ENCODE peak calls at places on chromosomes 12 and 14, in six cellular contexts. One of them, this sample, is unnamed.

GRCh38 chr14:69928111-69928523 is 48.9 kb downstream of the SMOC1 start:
- DNase-seq in occipital lobe: no peak
- DNase-seq in NCI-H1092: no peak
- DNase-seq in T-helper 9 cell: no peak
- DNase-seq in SHP77: no peak
- DNase-seq in HEK293T: no peak
- DNase-seq in this sample: no peak

GRCh38 chr12:2198088-2198501 is 145.3 kb downstream of the CACNA1C start:
- DNase-seq in occipital lobe: peak; percentile 45
- DNase-seq in NCI-H1092: no peak
- DNase-seq in T-helper 9 cell: no peak
- DNase-seq in SHP77: no peak
- DNase-seq in HEK293T: peak; percentile 13
- DNase-seq in this sample: no peak

GRCh38 chr14:56487761-56488160 is 91.8 kb upstream of the TMEM260 start:
- DNase-seq in occipital lobe: no peak
- DNase-seq in NCI-H1092: no peak
- DNase-seq in T-helper 9 cell: no peak
- DNase-seq in SHP77: no peak
- DNase-seq in HEK293T: no peak
- DNase-seq in this sample: no peak

GRCh38 chr14:99968156-99968920 is 96.9 kb upstream of the EVL start:
- DNase-seq in occipital lobe: no peak
- DNase-seq in NCI-H1092: no peak
- DNase-seq in T-helper 9 cell: no peak
- DNase-seq in SHP77: no peak
- DNase-seq in HEK293T: no peak
- DNase-seq in this sample: peak; percentile 29

GRCh38 chr12:56010112-56010570 is 10.7 kb upstream of the IKZF4 start:
- DNase-seq in occipital lobe: no peak
- DNase-seq in NCI-H1092: no peak
- DNase-seq in T-helper 9 cell: no peak
- DNase-seq in SHP77: no peak
- DNase-seq in HEK293T: no peak
- DNase-seq in this sample: no peak

GRCh38 chr12:62294378-62294777 is 34.2 kb downstream of the USP15 start:
- DNase-seq in occipital lobe: no peak
- DNase-seq in NCI-H1092: no peak
- DNase-seq in T-helper 9 cell: no peak
- DNase-seq in SHP77: no peak
- DNase-seq in HEK293T: no peak
- DNase-seq in this sample: no peak

GRCh38 chr12:92908108-92908507 is 21.0 kb downstream of the EEA1 start:
- DNase-seq in occipital lobe: no peak
- DNase-seq in NCI-H1092: no peak
- DNase-seq in T-helper 9 cell: no peak
- DNase-seq in SHP77: no peak
- DNase-seq in HEK293T: no peak
- DNase-seq in this sample: no peak

GRCh38 chr12:29088611-29089219 is 60.4 kb upstream of the FAR2 start:
- DNase-seq in occipital lobe: no peak
- DNase-seq in NCI-H1092: no peak
- DNase-seq in T-helper 9 cell: no peak
- DNase-seq in SHP77: no peak
- DNase-seq in HEK293T: peak; percentile 12
- DNase-seq in this sample: no peak

GRCh38 chr12:77689510-77690086 is 141.1 kb upstream of the NAV3 start:
- DNase-seq in occipital lobe: no peak
- DNase-seq in NCI-H1092: no peak
- DNase-seq in T-helper 9 cell: no peak
- DNase-seq in SHP77: no peak
- DNase-seq in HEK293T: no peak
- DNase-seq in this sample: no peak

GRCh38 chr12:11927311-11927935 is 143.3 kb upstream of the BCL2L14 start:
- DNase-seq in occipital lobe: no peak
- DNase-seq in NCI-H1092: no peak
- DNase-seq in T-helper 9 cell: no peak
- DNase-seq in SHP77: no peak
- DNase-seq in HEK293T: no peak
- DNase-seq in this sample: no peak

GRCh38 chr12:12473223-12473622 is 89.4 kb downstream of the DUSP16 start:
- DNase-seq in occipital lobe: no peak
- DNase-seq in NCI-H1092: no peak
- DNase-seq in T-helper 9 cell: no peak
- DNase-seq in SHP77: no peak
- DNase-seq in HEK293T: no peak
- DNase-seq in this sample: no peak

GRCh38 chr14:93715279-93715927 is 72.9 kb downstream of the PRIMA1 start:
- DNase-seq in occipital lobe: no peak
- DNase-seq in NCI-H1092: no peak
- DNase-seq in T-helper 9 cell: no peak
- DNase-seq in SHP77: no peak
- DNase-seq in HEK293T: no peak
- DNase-seq in this sample: no peak

GRCh38 chr14:23704890-23705289 is 68.7 kb downstream of the DHRS2 start:
- DNase-seq in occipital lobe: no peak
- DNase-seq in NCI-H1092: no peak
- DNase-seq in T-helper 9 cell: no peak
- DNase-seq in SHP77: no peak
- DNase-seq in HEK293T: no peak
- DNase-seq in this sample: no peak

GRCh38 chr14:105119410-105120025 is 49.1 kb downstream of the JAG2 start:
- DNase-seq in occipital lobe: no peak
- DNase-seq in NCI-H1092: no peak
- DNase-seq in T-helper 9 cell: no peak
- DNase-seq in SHP77: no peak
- DNase-seq in HEK293T: no peak
- DNase-seq in this sample: no peak

GRCh38 chr14:89202413-89202812 is 214.6 kb downstream of the FOXN3 start:
- DNase-seq in occipital lobe: no peak
- DNase-seq in NCI-H1092: no peak
- DNase-seq in T-helper 9 cell: no peak
- DNase-seq in SHP77: no peak
- DNase-seq in HEK293T: no peak
- DNase-seq in this sample: no peak

GRCh38 chr12:1579626-1580025 is 14.8 kb downstream of the FBXL14 start:
- DNase-seq in occipital lobe: no peak
- DNase-seq in NCI-H1092: no peak
- DNase-seq in T-helper 9 cell: no peak
- DNase-seq in SHP77: no peak
- DNase-seq in HEK293T: no peak
- DNase-seq in this sample: no peak

GRCh38 chr12:131415781-131416180 is 295.1 kb upstream of the SFSWAP start:
- DNase-seq in occipital lobe: no peak
- DNase-seq in NCI-H1092: no peak
- DNase-seq in T-helper 9 cell: no peak
- DNase-seq in SHP77: no peak
- DNase-seq in HEK293T: peak; percentile 49
- DNase-seq in this sample: no peak

GRCh38 chr14:103260629-103261124 is 73.4 kb upstream of the EIF5 start:
- DNase-seq in occipital lobe: no peak
- DNase-seq in NCI-H1092: peak; percentile 21
- DNase-seq in T-helper 9 cell: no peak
- DNase-seq in SHP77: no peak
- DNase-seq in HEK293T: no peak
- DNase-seq in this sample: peak; percentile 6

GRCh38 chr12:2397356-2398045 is 344.7 kb downstream of the CACNA1C start:
- DNase-seq in occipital lobe: no peak
- DNase-seq in NCI-H1092: no peak
- DNase-seq in T-helper 9 cell: no peak
- DNase-seq in SHP77: no peak
- DNase-seq in HEK293T: no peak
- DNase-seq in this sample: no peak

GRCh38 chr14:53954551-53955233 is 1.9 kb downstream of the BMP4 start:
- DNase-seq in occipital lobe: no peak
- DNase-seq in NCI-H1092: no peak
- DNase-seq in T-helper 9 cell: no peak
- DNase-seq in SHP77: no peak
- DNase-seq in HEK293T: no peak
- DNase-seq in this sample: no peak

GRCh38 chr12:96354844-96355534 is 45.2 kb downstream of the CDK17 start:
- DNase-seq in occipital lobe: no peak
- DNase-seq in NCI-H1092: no peak
- DNase-seq in T-helper 9 cell: no peak
- DNase-seq in SHP77: no peak
- DNase-seq in HEK293T: no peak
- DNase-seq in this sample: no peak

GRCh38 chr14:29222671-29223268 is 456.2 kb downstream of the FOXG1 start:
- DNase-seq in occipital lobe: no peak
- DNase-seq in NCI-H1092: peak; percentile 14
- DNase-seq in T-helper 9 cell: no peak
- DNase-seq in SHP77: peak; percentile 75
- DNase-seq in HEK293T: peak; percentile 32
- DNase-seq in this sample: no peak

GRCh38 chr14:91506226-91506625 is 3.9 kb downstream of the PPP4R3A start:
- DNase-seq in occipital lobe: no peak
- DNase-seq in NCI-H1092: no peak
- DNase-seq in T-helper 9 cell: no peak
- DNase-seq in SHP77: no peak
- DNase-seq in HEK293T: no peak
- DNase-seq in this sample: no peak

GRCh38 chr12:46260153-46260912 is 8.5 kb downstream of the SLC38A1 start:
- DNase-seq in occipital lobe: no peak
- DNase-seq in NCI-H1092: no peak
- DNase-seq in T-helper 9 cell: no peak
- DNase-seq in SHP77: no peak
- DNase-seq in HEK293T: no peak
- DNase-seq in this sample: no peak

GRCh38 chr12:46049665-46050064 is 59.3 kb upstream of the SCAF11 start:
- DNase-seq in occipital lobe: no peak
- DNase-seq in NCI-H1092: no peak
- DNase-seq in T-helper 9 cell: no peak
- DNase-seq in SHP77: no peak
- DNase-seq in HEK293T: no peak
- DNase-seq in this sample: no peak

GRCh38 chr12:46773537-46773936 is 52.3 kb downstream of the SLC38A4 start:
- DNase-seq in occipital lobe: no peak
- DNase-seq in NCI-H1092: no peak
- DNase-seq in T-helper 9 cell: no peak
- DNase-seq in SHP77: no peak
- DNase-seq in HEK293T: no peak
- DNase-seq in this sample: no peak

GRCh38 chr14:105690671-105691070 is 164.3 kb downstream of the TMEM121 start:
- DNase-seq in occipital lobe: no peak
- DNase-seq in NCI-H1092: no peak
- DNase-seq in T-helper 9 cell: no peak
- DNase-seq in SHP77: no peak
- DNase-seq in HEK293T: no peak
- DNase-seq in this sample: no peak

GRCh38 chr14:25121342-25122129 is 71.6 kb upstream of the STXBP6 start:
- DNase-seq in occipital lobe: no peak
- DNase-seq in NCI-H1092: no peak
- DNase-seq in T-helper 9 cell: no peak
- DNase-seq in SHP77: peak; percentile 16
- DNase-seq in HEK293T: no peak
- DNase-seq in this sample: peak; percentile 45

GRCh38 chr12:78494911-78495310 is 369.7 kb upstream of the SYT1 start:
- DNase-seq in occipital lobe: no peak
- DNase-seq in NCI-H1092: no peak
- DNase-seq in T-helper 9 cell: no peak
- DNase-seq in SHP77: no peak
- DNase-seq in HEK293T: no peak
- DNase-seq in this sample: peak; percentile 26

GRCh38 chr12:117724545-117724944 is 244.2 kb downstream of the KSR2 start:
- DNase-seq in occipital lobe: no peak
- DNase-seq in NCI-H1092: no peak
- DNase-seq in T-helper 9 cell: no peak
- DNase-seq in SHP77: no peak
- DNase-seq in HEK293T: no peak
- DNase-seq in this sample: no peak

GRCh38 chr14:33689680-33690079 is 261.2 kb downstream of the EGLN3 start:
- DNase-seq in occipital lobe: no peak
- DNase-seq in NCI-H1092: no peak
- DNase-seq in T-helper 9 cell: no peak
- DNase-seq in SHP77: no peak
- DNase-seq in HEK293T: no peak
- DNase-seq in this sample: no peak

GRCh38 chr12:95848575-95849388 is 10.0 kb upstream of the SNRPF start:
- DNase-seq in occipital lobe: no peak
- DNase-seq in NCI-H1092: no peak
- DNase-seq in T-helper 9 cell: no peak
- DNase-seq in SHP77: peak; percentile 38
- DNase-seq in HEK293T: peak; percentile 20
- DNase-seq in this sample: no peak

GRCh38 chr12:668092-668481 is 4.8 kb upstream of the NINJ2 start:
- DNase-seq in occipital lobe: no peak
- DNase-seq in NCI-H1092: no peak
- DNase-seq in T-helper 9 cell: no peak
- DNase-seq in SHP77: no peak
- DNase-seq in HEK293T: no peak
- DNase-seq in this sample: no peak

GRCh38 chr12:58832-59231 is 7.7 kb upstream of the IQSEC3 start:
- DNase-seq in occipital lobe: no peak
- DNase-seq in NCI-H1092: no peak
- DNase-seq in T-helper 9 cell: no peak
- DNase-seq in SHP77: no peak
- DNase-seq in HEK293T: no peak
- DNase-seq in this sample: no peak

GRCh38 chr12:18810537-18811253 is 72.8 kb downstream of the CAPZA3 start:
- DNase-seq in occipital lobe: no peak
- DNase-seq in NCI-H1092: no peak
- DNase-seq in T-helper 9 cell: no peak
- DNase-seq in SHP77: no peak
- DNase-seq in HEK293T: no peak
- DNase-seq in this sample: no peak

GRCh38 chr12:91370086-91370868 is 187.7 kb upstream of the DCN start:
- DNase-seq in occipital lobe: no peak
- DNase-seq in NCI-H1092: no peak
- DNase-seq in T-helper 9 cell: no peak
- DNase-seq in SHP77: no peak
- DNase-seq in HEK293T: no peak
- DNase-seq in this sample: no peak